ENCODE peak calls at places on chromosomes 11 and 22, in ten cellular contexts. One of them, this sample, is unnamed.
A peak's percentile ranks its signal among the peaks of the same experiment; 100 is the strongest.

GRCh38 chr22:28983788-28984441 is 77.7 kb downstream of the C22orf31 start:
- DNase-seq in A549: no peak
- DNase-seq in amygdala: no peak
- DNase-seq in Peyer's patch: no peak
- DNase-seq in KBM-7: no peak
- DNase-seq in iris pigment epithelial cell: peak; percentile 43
- DNase-seq in activated naive CD8-positive, alpha-beta T cell treated with anti-CD3 and anti-CD28 coated beads, Interleukin-2, amount 50 U/mL, for 24 hours: no peak
- DNase-seq in DMS79 treated with DMSO at 0.1 percent for 48 hours: no peak
- DNase-seq in fibroblast of lung: peak; percentile 51
- DNase-seq in NCI-H1105 treated with DMSO at 0.1 percent for 48 hours: no peak
- DNase-seq in this sample: no peak

GRCh38 chr11:113324250-113324649 is 9.9 kb downstream of the TTC12 start:
- DNase-seq in fibroblast of lung: no peak
- DNase-seq in KBM-7: no peak
- DNase-seq in activated naive CD8-positive, alpha-beta T cell treated with anti-CD3 and anti-CD28 coated beads, Interleukin-2, amount 50 U/mL, for 24 hours: no peak
- DNase-seq in amygdala: no peak
- DNase-seq in Peyer's patch: no peak
- DNase-seq in A549: no peak
- DNase-seq in iris pigment epithelial cell: no peak
- DNase-seq in NCI-H1105 treated with DMSO at 0.1 percent for 48 hours: no peak
- DNase-seq in DMS79 treated with DMSO at 0.1 percent for 48 hours: no peak
- DNase-seq in this sample: no peak

GRCh38 chr11:66013762-66014100 is 1.9 kb downstream of the CST6 start:
- DNase-seq in A549: no peak
- DNase-seq in fibroblast of lung: no peak
- DNase-seq in activated naive CD8-positive, alpha-beta T cell treated with anti-CD3 and anti-CD28 coated beads, Interleukin-2, amount 50 U/mL, for 24 hours: no peak
- DNase-seq in Peyer's patch: no peak
- DNase-seq in DMS79 treated with DMSO at 0.1 percent for 48 hours: no peak
- DNase-seq in NCI-H1105 treated with DMSO at 0.1 percent for 48 hours: no peak
- DNase-seq in amygdala: no peak
- DNase-seq in KBM-7: no peak
- DNase-seq in iris pigment epithelial cell: no peak
- DNase-seq in this sample: no peak

GRCh38 chr22:43828711-43829447 is 16.8 kb upstream of the EFCAB6 start:
- DNase-seq in Peyer's patch: peak; percentile 37
- DNase-seq in DMS79 treated with DMSO at 0.1 percent for 48 hours: no peak
- DNase-seq in activated naive CD8-positive, alpha-beta T cell treated with anti-CD3 and anti-CD28 coated beads, Interleukin-2, amount 50 U/mL, for 24 hours: no peak
- DNase-seq in NCI-H1105 treated with DMSO at 0.1 percent for 48 hours: no peak
- DNase-seq in iris pigment epithelial cell: no peak
- DNase-seq in KBM-7: no peak
- DNase-seq in A549: peak; percentile 10
- DNase-seq in amygdala: peak; percentile 28
- DNase-seq in fibroblast of lung: peak; percentile 98
- DNase-seq in this sample: no peak

GRCh38 chr11:120121336-120121735 is 16.6 kb downstream of the TRIM29 start:
- DNase-seq in fibroblast of lung: no peak
- DNase-seq in NCI-H1105 treated with DMSO at 0.1 percent for 48 hours: no peak
- DNase-seq in iris pigment epithelial cell: no peak
- DNase-seq in activated naive CD8-positive, alpha-beta T cell treated with anti-CD3 and anti-CD28 coated beads, Interleukin-2, amount 50 U/mL, for 24 hours: no peak
- DNase-seq in KBM-7: no peak
- DNase-seq in amygdala: no peak
- DNase-seq in DMS79 treated with DMSO at 0.1 percent for 48 hours: no peak
- DNase-seq in A549: no peak
- DNase-seq in Peyer's patch: no peak
- DNase-seq in this sample: no peak

GRCh38 chr11:32884770-32885384 is 7.7 kb upstream of the QSER1 start:
- DNase-seq in amygdala: no peak
- DNase-seq in activated naive CD8-positive, alpha-beta T cell treated with anti-CD3 and anti-CD28 coated beads, Interleukin-2, amount 50 U/mL, for 24 hours: no peak
- DNase-seq in fibroblast of lung: peak; percentile 9
- DNase-seq in A549: peak; percentile 34
- DNase-seq in KBM-7: peak; percentile 32
- DNase-seq in DMS79 treated with DMSO at 0.1 percent for 48 hours: no peak
- DNase-seq in iris pigment epithelial cell: peak; percentile 40
- DNase-seq in Peyer's patch: no peak
- DNase-seq in NCI-H1105 treated with DMSO at 0.1 percent for 48 hours: no peak
- DNase-seq in this sample: no peak

GRCh38 chr11:71977743-71978418 is 20.8 kb upstream of the IL18BP start:
- DNase-seq in activated naive CD8-positive, alpha-beta T cell treated with anti-CD3 and anti-CD28 coated beads, Interleukin-2, amount 50 U/mL, for 24 hours: peak; percentile 51
- DNase-seq in KBM-7: peak; percentile 89
- DNase-seq in fibroblast of lung: peak; percentile 65
- DNase-seq in amygdala: no peak
- DNase-seq in NCI-H1105 treated with DMSO at 0.1 percent for 48 hours: peak; percentile 12
- DNase-seq in A549: peak; percentile 50
- DNase-seq in iris pigment epithelial cell: peak; percentile 38
- DNase-seq in DMS79 treated with DMSO at 0.1 percent for 48 hours: peak; percentile 7
- DNase-seq in Peyer's patch: no peak
- DNase-seq in this sample: peak; percentile 29

GRCh38 chr11:12901874-12902481 is 107.1 kb upstream of the RASSF10 start:
- DNase-seq in A549: no peak
- DNase-seq in Peyer's patch: no peak
- DNase-seq in KBM-7: no peak
- DNase-seq in activated naive CD8-positive, alpha-beta T cell treated with anti-CD3 and anti-CD28 coated beads, Interleukin-2, amount 50 U/mL, for 24 hours: no peak
- DNase-seq in amygdala: no peak
- DNase-seq in NCI-H1105 treated with DMSO at 0.1 percent for 48 hours: no peak
- DNase-seq in iris pigment epithelial cell: peak; percentile 15
- DNase-seq in fibroblast of lung: no peak
- DNase-seq in DMS79 treated with DMSO at 0.1 percent for 48 hours: no peak
- DNase-seq in this sample: no peak

GRCh38 chr11:119091966-119092879 is 7.5 kb downstream of the HMBS start:
- DNase-seq in fibroblast of lung: no peak
- DNase-seq in activated naive CD8-positive, alpha-beta T cell treated with anti-CD3 and anti-CD28 coated beads, Interleukin-2, amount 50 U/mL, for 24 hours: no peak
- DNase-seq in iris pigment epithelial cell: no peak
- DNase-seq in KBM-7: peak; percentile 53
- DNase-seq in Peyer's patch: no peak
- DNase-seq in DMS79 treated with DMSO at 0.1 percent for 48 hours: peak; percentile 59
- DNase-seq in NCI-H1105 treated with DMSO at 0.1 percent for 48 hours: no peak
- DNase-seq in amygdala: no peak
- DNase-seq in A549: no peak
- DNase-seq in this sample: no peak

GRCh38 chr22:26589367-26589844 is 526 bp downstream of the TPST2 start:
- DNase-seq in Peyer's patch: peak; percentile 66
- DNase-seq in A549: peak; percentile 20
- DNase-seq in fibroblast of lung: no peak
- DNase-seq in iris pigment epithelial cell: peak; percentile 4
- DNase-seq in DMS79 treated with DMSO at 0.1 percent for 48 hours: no peak
- DNase-seq in activated naive CD8-positive, alpha-beta T cell treated with anti-CD3 and anti-CD28 coated beads, Interleukin-2, amount 50 U/mL, for 24 hours: peak; percentile 50
- DNase-seq in amygdala: no peak
- DNase-seq in NCI-H1105 treated with DMSO at 0.1 percent for 48 hours: no peak
- DNase-seq in KBM-7: peak; percentile 23
- DNase-seq in this sample: no peak

GRCh38 chr11:114892381-114893197 is 214.3 kb downstream of the NXPE2 start:
- DNase-seq in NCI-H1105 treated with DMSO at 0.1 percent for 48 hours: no peak
- DNase-seq in KBM-7: peak; percentile 16
- DNase-seq in iris pigment epithelial cell: no peak
- DNase-seq in DMS79 treated with DMSO at 0.1 percent for 48 hours: no peak
- DNase-seq in A549: peak; percentile 1
- DNase-seq in fibroblast of lung: no peak
- DNase-seq in Peyer's patch: no peak
- DNase-seq in activated naive CD8-positive, alpha-beta T cell treated with anti-CD3 and anti-CD28 coated beads, Interleukin-2, amount 50 U/mL, for 24 hours: peak; percentile 10
- DNase-seq in amygdala: no peak
- DNase-seq in this sample: no peak

GRCh38 chr11:130118165-130118564 is 41.4 kb upstream of the ST14 start:
- DNase-seq in fibroblast of lung: no peak
- DNase-seq in KBM-7: no peak
- DNase-seq in activated naive CD8-positive, alpha-beta T cell treated with anti-CD3 and anti-CD28 coated beads, Interleukin-2, amount 50 U/mL, for 24 hours: no peak
- DNase-seq in iris pigment epithelial cell: no peak
- DNase-seq in amygdala: no peak
- DNase-seq in DMS79 treated with DMSO at 0.1 percent for 48 hours: no peak
- DNase-seq in Peyer's patch: no peak
- DNase-seq in A549: no peak
- DNase-seq in NCI-H1105 treated with DMSO at 0.1 percent for 48 hours: no peak
- DNase-seq in this sample: no peak

This sample was measured in COR-L47.